ENCODE peak calls at places on chromosomes 12 and 14, in ten cellular contexts. B, K, V, X, H, Z, W, S, T and N are unnamed samples.

GRCh38 chr14:77105118-77105517 is 7.1 kb downstream of the CIPC start:
- DNase-seq in V (no peak), H (peak), B (no peak), Z (no peak), W (no peak), K (no peak), S (no peak), X (no peak), T (no peak), N (no peak)

GRCh38 chr14:50943261-50943942 is 881 bp downstream of the PYGL start:
- DNase-seq in K (no peak), H (peak), T (peak), V (no peak), Z (no peak), S (no peak), W (peak), X (no peak), B (peak), N (peak)

GRCh38 chr12:73220951-73221350 is 948.8 kb downstream of the TRHDE start:
- DNase-seq in X (peak), K (no peak), B (no peak), V (no peak), Z (no peak), W (no peak), S (no peak), H (no peak), T (no peak), N (no peak)

GRCh38 chr12:128994869-128995268 is 141.6 kb downstream of the GLT1D1 start:
- DNase-seq in W (no peak), K (no peak), Z (no peak), T (no peak), X (peak), B (no peak), H (no peak), S (no peak), V (no peak), N (no peak)

GRCh38 chr12:130589391-130590317 is 126.4 kb downstream of the RIMBP2 start:
- DNase-seq in T (no peak), H (no peak), V (no peak), K (no peak), B (no peak), Z (no peak), S (no peak), X (no peak), W (no peak), N (no peak)

GRCh38 chr12:46159239-46159901 is 109.5 kb downstream of the SLC38A1 start:
- DNase-seq in H (no peak), T (no peak), W (no peak), B (no peak), S (no peak), K (no peak), Z (no peak), X (no peak), V (no peak), N (peak)

GRCh38 chr14:31360919-31361662 is 59.3 kb downstream of the HEATR5A start:
- DNase-seq in S (no peak), X (no peak), H (no peak), K (no peak), B (peak), T (no peak), V (peak), Z (no peak), W (no peak), N (peak)

GRCh38 chr12:113005759-113006158 is 27.4 kb downstream of the OAS2 start:
- DNase-seq in H (peak), X (no peak), V (peak), Z (no peak), W (no peak), B (no peak), K (no peak), S (peak), T (no peak), N (no peak)

GRCh38 chr14:24574206-24574774 is 1.8 kb downstream of the CTSG start:
- DNase-seq in B (no peak), T (no peak), W (no peak), H (no peak), X (no peak), V (no peak), K (no peak), S (no peak), Z (no peak), N (no peak)

GRCh38 chr12:85468356-85469157 is 188.5 kb downstream of the ALX1 start:
- DNase-seq in W (peak), V (peak), S (peak), X (peak), K (no peak), Z (no peak), B (peak), T (peak), H (peak), N (peak)